ENCODE peak calls at places on chromosomes 11 and 22, in nine cellular contexts. K, A, H, N, D, Y, O, L and S are unnamed samples. For H3K4me1, the result is how much of the 10 kb centered on the place peaks cover.

GRCh38 chr11:116697639-116698038 is 75.1 kb downstream of the BUD13 start:
- DNase-seq in K (no peak), A (no peak), H (peak), N (no peak), D (no peak), Y (no peak), O (peak), L (peak), S (no peak)

GRCh38 chr11:125063429-125064043 is 431 bp downstream of the SLC37A2 start:
- DNase-seq in K (no peak), A (no peak), H (peak), N (no peak), D (no peak), Y (peak), O (peak), L (no peak), S (peak)

GRCh38 chr11:69238562-69239319 is 55.2 kb upstream of the MYEOV start:
- DNase-seq in K (no peak), A (no peak), H (no peak), N (no peak), D (no peak), Y (peak), O (peak), L (no peak), S (peak)

GRCh38 chr22:32564170-32565001 is 89.8 kb downstream of the FBXO7 start:
- DNase-seq in K (no peak), A (peak), H (no peak), N (no peak), D (no peak), Y (no peak), O (peak), L (peak), S (no peak)

GRCh38 chr22:29031236-29031982 is 30.2 kb downstream of the C22orf31 start:
- DNase-seq in K (peak), A (peak), H (peak), N (peak), D (peak), Y (no peak), O (peak), L (peak), S (peak)

GRCh38 chr11:17457361-17458104 is 19.1 kb downstream of the ABCC8 start:
- DNase-seq in K (no peak), A (no peak), H (no peak), N (no peak), D (no peak), Y (no peak), O (no peak), L (no peak), S (no peak)

GRCh38 chr22:28896611-28897010 is 13.2 kb downstream of the ZNRF3 start:
- DNase-seq in K (no peak), A (no peak), H (no peak), N (no peak), D (no peak), Y (no peak), O (no peak), L (no peak), S (no peak)

GRCh38 chr22:41193829-41194228 is 11.3 kb upstream of the L3MBTL2 start:
- DNase-seq in K (no peak), A (no peak), H (no peak), N (no peak), D (no peak), Y (no peak), O (no peak), L (no peak), S (no peak)

GRCh38 chr11:114219559-114220349 is 76.4 kb upstream of the NNMT start:
- DNase-seq in K (no peak), A (peak), H (no peak), N (peak), D (no peak), Y (no peak), O (no peak), L (no peak), S (no peak)

GRCh38 chr11:36010010-36010740 is 66.3 kb downstream of the LDLRAD3 start:
- DNase-seq in K (no peak), A (peak), H (no peak), N (no peak), D (no peak), Y (no peak), O (no peak), L (no peak), S (no peak)

GRCh38 chr11:131666617-131667016 is 296.2 kb downstream of the NTM start:
- DNase-seq in K (no peak), A (peak), H (no peak), N (no peak), D (no peak), Y (no peak), O (peak), L (no peak), S (no peak)

GRCh38 chr11:134561348-134561720 is 149.3 kb upstream of the B3GAT1 start:
- DNase-seq in K (no peak), A (no peak), H (no peak), N (no peak), D (no peak), Y (no peak), O (no peak), L (no peak), S (peak)
- H3K27ac ChIP-seq in K (no peak), A (no peak), H (no peak), N (no peak), D (no peak), Y (no peak), O (no peak), L (no peak), S (no peak)

GRCh38 chr22:49966041-49966715 is 5.6 kb downstream of the PIM3 start:
- DNase-seq in K (no peak), A (no peak), H (no peak), N (peak), D (peak), Y (no peak), O (peak), L (no peak), S (peak)
- H3K4me3 ChIP-seq in K (no peak), A (no peak), H (peak), N (no peak), D (no peak), Y (no peak), O (no peak), L (no peak), S (no peak)

DNA sequence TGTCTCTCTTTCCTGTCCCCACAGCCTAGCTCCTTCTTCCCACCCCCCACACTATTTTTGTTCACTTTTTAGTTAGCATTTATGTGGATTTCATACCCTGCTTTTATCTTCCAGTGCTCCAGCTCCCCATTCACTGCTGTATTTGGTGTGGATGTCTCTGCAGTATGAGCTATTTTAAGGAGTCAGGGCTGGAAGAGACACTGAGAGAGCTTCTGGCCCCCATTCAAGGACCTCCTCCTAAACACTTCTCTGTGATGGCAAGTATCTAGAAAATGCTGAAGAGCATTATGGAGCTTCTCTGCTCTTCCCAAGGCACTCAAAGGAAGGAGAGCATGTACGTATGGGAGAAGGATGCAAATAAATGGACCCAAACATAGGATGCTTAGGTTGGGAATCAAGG is 79.5 kb downstream of the RAB30 start:
- DNase-seq in K (no peak), A (no peak), H (no peak), N (no peak), D (no peak), Y (no peak), O (peak), L (peak), S (no peak)
- H3K4me1 ChIP-seq in K (under half), A (under half), H (under half), N (under half), D (under half), Y (under half), O (half or more), L (under half), S (under half)

DNA sequence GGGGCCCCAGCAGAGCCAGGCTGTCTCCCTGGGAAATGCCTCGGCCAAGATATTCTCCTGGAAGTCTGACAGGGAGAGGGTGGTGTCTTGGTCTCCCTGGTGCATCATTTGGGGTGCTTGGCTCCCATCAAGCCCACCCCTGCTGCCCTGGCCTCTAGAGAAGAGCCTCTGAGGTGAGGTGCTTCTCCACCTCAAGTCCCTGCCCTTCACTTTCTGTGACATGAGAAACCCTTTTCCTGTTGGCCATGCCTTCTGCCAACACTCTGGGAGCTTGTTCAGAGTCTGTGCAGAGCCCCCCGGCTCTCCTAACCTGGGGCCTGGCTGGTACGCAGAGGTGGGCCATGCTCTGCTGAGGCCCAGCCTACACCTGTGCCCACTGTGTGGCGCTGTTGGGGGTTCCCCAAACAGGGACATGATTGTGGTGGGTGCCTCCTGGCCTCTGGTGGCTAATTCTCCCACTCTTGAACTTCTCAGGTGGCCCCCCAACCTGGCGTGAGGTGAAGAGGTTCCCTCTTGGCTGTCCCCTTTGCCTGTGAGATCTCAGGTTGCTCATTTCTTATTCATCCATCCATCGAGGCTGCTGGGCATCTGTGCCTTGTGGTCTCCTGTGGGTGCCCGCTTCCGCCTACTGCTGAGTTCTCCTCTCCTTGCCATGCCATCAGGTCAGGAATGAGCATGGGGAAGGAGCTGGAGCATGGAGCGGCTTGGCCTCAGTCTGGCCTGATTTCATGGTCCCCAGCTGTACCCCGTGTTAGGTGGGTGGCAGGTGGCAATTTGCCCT is 19.2 kb upstream of the DGCR8 start:
- DNase-seq in K (no peak), A (no peak), H (no peak), N (no peak), D (no peak), Y (no peak), O (no peak), L (no peak), S (no peak)
- H3K27ac ChIP-seq in K (no peak), A (no peak), H (no peak), N (no peak), D (no peak), Y (no peak), O (no peak), L (no peak), S (no peak)